ENCODE peak calls at places on chromosomes 1 and 21, in seven cellular contexts. M is CD4-positive, alpha-beta T cell; A is mammary epithelial cell; S is adrenal gland; U is endothelial cell of umbilical vein; Z is dorsolateral prefrontal cortex; D is thoracic aorta. I is an unnamed sample.

GRCh38 chr1:88062650-88063153 is 621.4 kb upstream of the PKN2 start:
- DNase-seq in M (no peak), A (no peak), S (no peak), U (no peak), Z (no peak), D (no peak), I (no peak)

GRCh38 chr1:111220302-111220890 is 7.1 kb upstream of the CHI3L2 start:
- DNase-seq in M (no peak), A (no peak), S (no peak), U (no peak), Z (no peak), D (no peak), I (no peak)

GRCh38 chr1:211627259-211627658 is 48.2 kb downstream of the NEK2 start:
- DNase-seq in M (no peak), A (no peak), S (no peak), U (no peak), Z (no peak), D (no peak), I (no peak)

GRCh38 chr1:38651669-38652068 is 207.9 kb downstream of the RRAGC start:
- DNase-seq in M (no peak), A (peak; percentile 3), S (no peak), U (no peak), Z (no peak), D (no peak), I (no peak)

GRCh38 chr1:44264143-44264542 is 50.9 kb downstream of the DMAP1 start:
- DNase-seq in M (no peak), A (no peak), S (no peak), U (no peak), Z (no peak), D (no peak), I (no peak)

GRCh38 chr1:53567458-53568250 is 108.5 kb downstream of the DMRTB1 start:
- DNase-seq in M (no peak), A (no peak), S (no peak), U (no peak), Z (no peak), D (no peak), I (peak; percentile 11)

GRCh38 chr1:5189384-5189783 is 535.0 kb downstream of the AJAP1 start:
- DNase-seq in M (no peak), A (no peak), S (no peak), U (no peak), Z (no peak), D (no peak), I (no peak)

GRCh38 chr21:20627594-20627993 is 370.6 kb upstream of the NCAM2 start:
- DNase-seq in M (no peak), A (no peak), S (no peak), U (no peak), Z (no peak), D (no peak), I (no peak)

GRCh38 chr1:74690909-74691308 is 17.3 kb upstream of the ERICH3 start:
- DNase-seq in M (no peak), A (no peak), S (no peak), U (no peak), Z (no peak), D (no peak), I (no peak)

GRCh38 chr1:42195841-42196240 is 31.3 kb upstream of the GUCA2A start:
- DNase-seq in M (no peak), A (peak; percentile 83), S (no peak), U (no peak), Z (no peak), D (no peak), I (no peak)

GRCh38 chr1:1359668-1360468 is 1.5 kb upstream of the MXRA8 start:
- DNase-seq in M (no peak), A (no peak), S (no peak), U (no peak), Z (no peak), D (no peak), I (no peak)

DNA sequence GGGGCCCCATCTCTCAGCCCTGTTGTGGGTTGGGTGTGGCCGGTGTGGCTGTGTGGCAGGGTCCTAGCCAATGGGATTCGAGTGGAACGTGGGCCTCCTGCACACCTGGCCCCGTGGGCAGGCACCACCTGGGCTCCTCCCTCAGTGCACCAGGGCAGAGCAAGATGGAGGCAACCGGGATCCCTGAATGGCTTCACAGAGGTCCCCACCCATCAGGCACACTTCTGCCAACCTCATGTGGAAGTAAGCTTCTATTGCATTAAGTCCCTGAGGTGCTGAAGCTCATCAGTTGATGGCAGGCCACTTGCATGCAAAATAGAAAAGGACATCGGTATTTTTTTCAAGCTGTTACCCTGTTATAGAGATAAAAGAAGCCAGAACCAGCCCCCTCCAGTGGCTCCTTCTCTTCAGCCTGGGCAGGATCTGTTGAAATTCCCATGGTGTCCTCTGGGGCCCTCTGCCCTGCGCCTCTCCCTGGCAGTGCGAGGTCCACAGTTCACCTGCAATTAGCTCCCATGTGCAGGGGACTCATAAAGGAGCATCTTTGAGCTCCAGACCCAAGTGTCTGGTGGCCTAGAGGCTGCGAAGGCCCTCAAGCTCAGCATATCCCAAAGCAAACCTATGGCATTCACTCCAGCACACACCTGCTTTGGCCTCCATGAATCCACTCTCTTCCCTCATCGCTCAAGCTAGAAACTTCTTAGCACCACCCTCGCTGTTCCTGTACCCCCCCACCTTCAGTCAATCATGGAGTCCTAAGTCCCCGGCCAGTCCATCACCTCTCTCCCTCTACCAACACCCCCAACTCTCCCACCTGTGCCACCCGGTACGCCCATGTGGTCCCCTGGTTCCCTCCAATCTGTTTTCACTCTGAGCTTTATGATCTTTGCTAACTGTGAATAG is 2.1 kb upstream of the SLC45A1 start:
- DNase-seq in M (no peak), A (no peak), S (no peak), U (no peak), Z (no peak), D (no peak), I (no peak)
- TF ChIP-seq CTCF in M (no peak), A (no peak), S (no peak), U (no peak), Z (no peak), D (no peak), I (peak; percentile 7)

DNA sequence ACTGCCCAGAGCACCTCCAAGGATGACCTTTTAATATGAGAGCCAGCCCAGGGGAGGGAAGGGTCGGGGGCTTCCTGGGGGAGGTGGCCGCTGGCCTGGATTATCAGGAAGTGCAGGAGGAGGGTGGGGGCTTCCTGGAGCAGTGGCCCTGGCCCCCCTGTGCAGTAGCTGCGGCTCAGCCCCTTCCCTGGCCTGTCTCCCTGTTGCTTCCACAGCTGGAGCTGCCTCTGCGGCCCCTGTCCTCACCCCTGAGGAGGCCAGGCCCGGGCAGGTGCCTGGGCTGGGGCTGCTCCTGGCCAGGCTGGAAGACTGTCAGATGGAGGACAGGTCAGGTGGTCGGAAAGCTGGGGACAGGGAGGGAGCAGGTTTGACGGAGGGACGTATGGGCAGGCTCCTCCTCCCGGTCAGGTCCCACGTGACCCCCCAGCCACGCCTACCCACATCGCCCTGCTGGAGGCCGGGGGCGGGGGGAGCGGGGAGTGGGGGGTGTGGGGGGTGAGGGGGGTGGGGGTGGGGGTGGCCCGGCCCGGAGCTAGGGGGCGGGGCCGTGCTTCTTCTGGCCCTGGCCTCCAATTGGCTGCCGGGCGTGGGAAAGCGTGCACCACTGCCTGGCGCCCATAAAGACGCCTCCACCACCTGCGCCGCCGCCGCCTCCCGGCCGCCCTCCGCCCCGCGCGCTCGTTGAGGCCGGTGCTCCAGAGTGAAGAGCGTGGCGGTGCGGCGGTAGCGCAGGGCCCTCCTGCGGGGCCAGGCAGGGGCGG is 10.2 kb upstream of the TNFRSF14 start:
- DNase-seq in M (peak; percentile 90), A (peak; percentile 57), S (peak; percentile 97), U (peak; percentile 84), Z (peak; percentile 67), D (peak; percentile 66), I (peak; percentile 94)
- TF ChIP-seq CTCF in M (no peak), A (no peak), S (no peak), U (no peak), Z (no peak), D (no peak), I (no peak)

GRCh38 chr1:6426321-6426971 is 1.9 kb downstream of the ESPN start:
- DNase-seq in M (no peak), A (no peak), S (no peak), U (no peak), Z (no peak), D (no peak), I (no peak)

GRCh38 chr1:6427445-6428390 is 3.1 kb downstream of the ESPN start:
- DNase-seq in M (no peak), A (no peak), S (no peak), U (no peak), Z (no peak), D (no peak), I (no peak)

GRCh38 chr1:6425671-6426070 is 1.1 kb downstream of the ESPN start:
- DNase-seq in M (no peak), A (no peak), S (no peak), U (no peak), Z (no peak), D (no peak), I (no peak)

GRCh38 chr1:6424619-6425593 is at the start of gene ESPN:
- DNase-seq in M (no peak), A (no peak), S (no peak), U (no peak), Z (no peak), D (no peak), I (no peak)

DNA sequence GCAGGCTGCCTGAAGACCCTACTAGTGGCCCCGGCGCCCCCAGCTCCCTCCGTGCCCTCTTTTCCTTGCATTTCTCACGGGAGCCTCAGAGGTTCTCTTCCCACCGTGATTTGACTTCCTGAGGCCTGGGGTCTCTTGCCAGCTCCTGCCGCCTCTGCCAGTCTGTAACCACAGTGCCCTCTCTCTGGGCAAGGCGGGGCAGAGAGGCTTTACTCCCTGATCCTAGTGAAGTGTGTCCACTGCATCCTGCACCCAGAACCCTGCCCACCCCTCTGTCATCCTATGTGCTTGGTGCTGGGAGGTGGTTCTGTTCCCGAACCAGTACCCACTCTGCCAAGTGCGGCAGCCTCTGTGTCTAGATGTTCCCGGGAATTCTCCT is 2.4 kb downstream of the ESPN start:
- DNase-seq in M (no peak), A (no peak), S (no peak), U (no peak), Z (no peak), D (no peak), I (no peak)
- TF ChIP-seq CTCF in M (no peak), A (no peak), S (no peak), U (no peak), Z (no peak), D (no peak), I (no peak)

GRCh38 chr1:153251087-153251486 is 8.4 kb upstream of the LORICRIN start:
- DNase-seq in M (no peak), A (no peak), S (no peak), U (no peak), Z (no peak), D (no peak), I (no peak)

GRCh38 chr1:153251988-153252387 is 7.5 kb upstream of the LORICRIN start:
- DNase-seq in M (no peak), A (no peak), S (no peak), U (no peak), Z (no peak), D (no peak), I (no peak)

GRCh38 chr1:153253693-153254092 is 5.8 kb upstream of the LORICRIN start:
- DNase-seq in M (no peak), A (no peak), S (no peak), U (no peak), Z (no peak), D (no peak), I (no peak)

GRCh38 chr1:153248480-153248879 is 11.0 kb upstream of the LORICRIN start:
- DNase-seq in M (no peak), A (no peak), S (no peak), U (no peak), Z (no peak), D (no peak), I (no peak)

DNA sequence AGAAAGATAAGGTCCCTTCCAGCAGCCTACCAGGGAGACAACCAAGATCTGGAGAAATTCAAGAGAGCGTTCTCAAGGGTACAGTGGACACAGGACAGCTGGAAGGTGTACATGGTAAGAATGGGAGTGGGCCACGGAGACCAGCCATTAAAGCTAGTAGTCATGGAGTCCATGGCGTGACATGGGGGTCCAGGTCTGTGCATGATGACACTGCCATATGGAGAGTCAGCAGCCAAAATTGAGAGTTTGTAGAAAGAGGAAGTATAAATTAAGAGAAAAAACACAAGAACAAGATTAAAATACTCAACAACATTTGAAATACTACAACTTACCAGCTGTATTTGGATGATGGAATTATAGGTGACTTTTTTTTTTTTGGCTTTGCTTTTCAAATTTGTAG is 7.9 kb upstream of the LORICRIN start:
- DNase-seq in M (no peak), A (no peak), S (no peak), U (no peak), Z (no peak), D (no peak), I (no peak)
- TF ChIP-seq CTCF in M (no peak), A (no peak), S (no peak), U (no peak), Z (no peak), D (no peak), I (no peak)